ENCODE peak calls at places on chromosome 5, in six cellular contexts. One of them, this sample, is unnamed.

GRCh38 chr5:114909424-114909823 is 260.3 kb downstream of the TRIM36 start:
- ATAC-seq in T-cell: no peak
- ATAC-seq in heart left ventricle: no peak
- ATAC-seq in psoas muscle: no peak
- ATAC-seq in left lung: no peak
- ATAC-seq in heart right ventricle: no peak
- ATAC-seq in this sample: no peak

GRCh38 chr5:33337621-33337960 is 103.2 kb upstream of the TARS1 start:
- ATAC-seq in T-cell: no peak
- ATAC-seq in heart left ventricle: no peak
- ATAC-seq in psoas muscle: no peak
- ATAC-seq in left lung: no peak
- ATAC-seq in heart right ventricle: no peak
- ATAC-seq in this sample: no peak

GRCh38 chr5:98872679-98873078 is 56.1 kb downstream of the CHD1 start:
- ATAC-seq in T-cell: no peak
- ATAC-seq in heart left ventricle: no peak
- ATAC-seq in psoas muscle: peak
- ATAC-seq in left lung: no peak
- ATAC-seq in heart right ventricle: no peak
- ATAC-seq in this sample: no peak

GRCh38 chr5:157608972-157609565 is 33.5 kb upstream of the ADAM19 start:
- ATAC-seq in T-cell: no peak
- ATAC-seq in heart left ventricle: no peak
- ATAC-seq in psoas muscle: no peak
- ATAC-seq in left lung: no peak
- ATAC-seq in heart right ventricle: no peak
- ATAC-seq in this sample: no peak

GRCh38 chr5:67748165-67748690 is 467.3 kb upstream of the PIK3R1 start:
- ATAC-seq in T-cell: no peak
- ATAC-seq in heart left ventricle: no peak
- ATAC-seq in psoas muscle: no peak
- ATAC-seq in left lung: no peak
- ATAC-seq in heart right ventricle: no peak
- ATAC-seq in this sample: no peak

GRCh38 chr5:146103594-146103993 is 1.8 kb downstream of the PLAC8L1 start:
- ATAC-seq in T-cell: no peak
- ATAC-seq in heart left ventricle: peak
- ATAC-seq in psoas muscle: peak
- ATAC-seq in left lung: peak
- ATAC-seq in heart right ventricle: peak
- ATAC-seq in this sample: no peak

GRCh38 chr5:39437469-39437868 is 12.7 kb upstream of the DAB2 start:
- ATAC-seq in T-cell: no peak
- ATAC-seq in heart left ventricle: no peak
- ATAC-seq in psoas muscle: no peak
- ATAC-seq in left lung: peak
- ATAC-seq in heart right ventricle: no peak
- ATAC-seq in this sample: no peak

GRCh38 chr5:172816887-172817418 is 17.1 kb upstream of the ERGIC1 start:
- ATAC-seq in T-cell: no peak
- ATAC-seq in heart left ventricle: no peak
- ATAC-seq in psoas muscle: peak
- ATAC-seq in left lung: peak
- ATAC-seq in heart right ventricle: no peak
- ATAC-seq in this sample: no peak

GRCh38 chr5:32814620-32815019 is 103.5 kb downstream of the NPR3 start:
- ATAC-seq in T-cell: no peak
- ATAC-seq in heart left ventricle: no peak
- ATAC-seq in psoas muscle: no peak
- ATAC-seq in left lung: no peak
- ATAC-seq in heart right ventricle: no peak
- ATAC-seq in this sample: no peak

GRCh38 chr5:14131855-14132503 is 11.2 kb upstream of the TRIO start:
- ATAC-seq in T-cell: no peak
- ATAC-seq in heart left ventricle: peak
- ATAC-seq in psoas muscle: peak
- ATAC-seq in left lung: no peak
- ATAC-seq in heart right ventricle: peak
- ATAC-seq in this sample: no peak

GRCh38 chr5:124278636-124279035 is 467.8 kb downstream of the ZNF608 start:
- ATAC-seq in T-cell: no peak
- ATAC-seq in heart left ventricle: no peak
- ATAC-seq in psoas muscle: no peak
- ATAC-seq in left lung: no peak
- ATAC-seq in heart right ventricle: no peak
- ATAC-seq in this sample: no peak

GRCh38 chr5:134088994-134089560 is 25.4 kb upstream of the TCF7 start:
- ATAC-seq in T-cell: no peak
- ATAC-seq in heart left ventricle: no peak
- ATAC-seq in psoas muscle: no peak
- ATAC-seq in left lung: no peak
- ATAC-seq in heart right ventricle: no peak
- ATAC-seq in this sample: no peak

GRCh38 chr5:159340511-159340910 is 10.2 kb upstream of the IL12B start:
- ATAC-seq in T-cell: no peak
- ATAC-seq in heart left ventricle: no peak
- ATAC-seq in psoas muscle: no peak
- ATAC-seq in left lung: no peak
- ATAC-seq in heart right ventricle: no peak
- ATAC-seq in this sample: no peak

GRCh38 chr5:65790371-65791163 is 68.6 kb downstream of the NLN start:
- ATAC-seq in T-cell: peak
- ATAC-seq in heart left ventricle: no peak
- ATAC-seq in psoas muscle: no peak
- ATAC-seq in left lung: peak
- ATAC-seq in heart right ventricle: no peak
- ATAC-seq in this sample: no peak

GRCh38 chr5:151663617-151664322 is 22.9 kb downstream of the SPARC start:
- ATAC-seq in T-cell: no peak
- ATAC-seq in heart left ventricle: peak
- ATAC-seq in psoas muscle: peak
- ATAC-seq in left lung: peak
- ATAC-seq in heart right ventricle: peak
- ATAC-seq in this sample: peak

GRCh38 chr5:93621340-93621872 is 38.4 kb downstream of the NR2F1 start:
- ATAC-seq in T-cell: no peak
- ATAC-seq in heart left ventricle: peak
- ATAC-seq in psoas muscle: peak
- ATAC-seq in left lung: peak
- ATAC-seq in heart right ventricle: peak
- ATAC-seq in this sample: peak

GRCh38 chr5:54517174-54517511 is 416 bp upstream of the SNX18 start:
- ATAC-seq in T-cell: peak
- ATAC-seq in heart left ventricle: no peak
- ATAC-seq in psoas muscle: peak
- ATAC-seq in left lung: peak
- ATAC-seq in heart right ventricle: peak
- ATAC-seq in this sample: peak